ENCODE peak calls at places on chromosomes 1 and 21, in seven cellular contexts. W is aorta, Q is OCI-LY7, F is fibroblast of lung, X is body of pancreas, Y is left ventricle myocardium inferior, U is psoas muscle. D is an unnamed sample. For H3K4me1, the result is how much of the 10 kb centered on the place peaks cover.

GRCh38 chr1:75543705-75544104 is 67.2 kb downstream of the SLC44A5 start:
- DNase-seq in W (no peak), Q (no peak), F (peak), X (no peak), Y (no peak), U (no peak), D (no peak)

GRCh38 chr21:9760398-9761074 is 760.8 kb upstream of the TPTE start:
- DNase-seq in W (no peak), Q (no peak), F (no peak), X (no peak), Y (no peak), U (no peak), D (no peak)

GRCh38 chr1:40303051-40303771 is 13.9 kb downstream of the COL9A2 start:
- DNase-seq in W (peak), Q (no peak), F (no peak), X (no peak), Y (no peak), U (no peak), D (no peak)

GRCh38 chr1:2134604-2135307 is 59.8 kb downstream of the FAAP20 start:
- DNase-seq in W (peak), Q (no peak), F (no peak), X (no peak), Y (peak), U (peak), D (no peak)

GRCh38 chr1:107016376-107016978 is 40.0 kb upstream of the PRMT6 start:
- DNase-seq in W (no peak), Q (peak), F (no peak), X (no peak), Y (no peak), U (no peak), D (no peak)

GRCh38 chr1:34354367-34354766 is 177.7 kb downstream of the C1orf94 start:
- DNase-seq in W (no peak), Q (no peak), F (no peak), X (no peak), Y (no peak), U (no peak), D (no peak)

GRCh38 chr1:150895618-150896017 is 8.7 kb downstream of the CTXND2 start:
- DNase-seq in W (no peak), Q (no peak), F (peak), X (no peak), Y (no peak), U (peak), D (no peak)

GRCh38 chr21:14838400-14838799 is 226.4 kb downstream of the NRIP1 start:
- DNase-seq in W (no peak), Q (no peak), F (no peak), X (no peak), Y (no peak), U (no peak), D (no peak)

GRCh38 chr1:219773775-219774174 is 154.6 kb downstream of the SLC30A10 start:
- DNase-seq in W (no peak), Q (no peak), F (no peak), X (no peak), Y (no peak), U (no peak), D (no peak)

GRCh38 chr1:193408782-193409293 is 222.4 kb upstream of the B3GALT2 start:
- DNase-seq in W (peak), Q (no peak), F (peak), X (peak), Y (peak), U (peak), D (no peak)

GRCh38 chr1:206449566-206449965 is 20.7 kb upstream of the IKBKE start:
- DNase-seq in W (no peak), Q (no peak), F (peak), X (no peak), Y (no peak), U (no peak), D (no peak)

GRCh38 chr21:33064623-33064996 is 5.3 kb upstream of the OLIG1 start:
- DNase-seq in W (no peak), Q (no peak), F (no peak), X (no peak), Y (no peak), U (no peak), D (no peak)

GRCh38 chr1:14604414-14604813 is 5.9 kb downstream of the KAZN start:
- DNase-seq in W (no peak), Q (no peak), F (no peak), X (no peak), Y (no peak), U (no peak), D (no peak)

GRCh38 chr1:27382950-27383627 is at the start of gene CD164L2:
- DNase-seq in W (no peak), Q (no peak), F (no peak), X (peak), Y (no peak), U (no peak), D (peak)

GRCh38 chr1:160260436-160261382 is 1.6 kb downstream of the DCAF8 start:
- DNase-seq in W (no peak), Q (no peak), F (peak), X (no peak), Y (no peak), U (no peak), D (no peak)

GRCh38 chr1:161826478-161826877 is 60.4 kb downstream of the ATF6 start:
- DNase-seq in W (no peak), Q (no peak), F (no peak), X (no peak), Y (no peak), U (no peak), D (no peak)

GRCh38 chr1:218299416-218299815 is 14.3 kb downstream of the RRP15 start:
- DNase-seq in W (no peak), Q (peak), F (peak), X (no peak), Y (no peak), U (no peak), D (no peak)

GRCh38 chr21:33121715-33122475 is 52.0 kb downstream of the OLIG1 start:
- DNase-seq in W (no peak), Q (peak), F (peak), X (no peak), Y (no peak), U (no peak), D (no peak)

GRCh38 chr1:179583869-179584268 is 7.8 kb upstream of the TDRD5 start:
- DNase-seq in W (no peak), Q (no peak), F (no peak), X (no peak), Y (no peak), U (no peak), D (no peak)

GRCh38 chr1:229271448-229272120 is 673 bp downstream of the RAB4A start:
- DNase-seq in W (peak), Q (peak), F (peak), X (peak), Y (peak), U (no peak), D (peak)

GRCh38 chr1:27350673-27351540 is 9.1 kb downstream of the SYTL1 start:
- DNase-seq in W (no peak), Q (no peak), F (peak), X (no peak), Y (peak), U (peak), D (no peak)

GRCh38 chr21:33053986-33054385 is 16.0 kb upstream of the OLIG1 start:
- DNase-seq in W (no peak), Q (no peak), F (no peak), X (no peak), Y (no peak), U (no peak), D (no peak)

GRCh38 chr1:183255073-183255472 is 69.0 kb downstream of the LAMC2 start:
- DNase-seq in W (no peak), Q (no peak), F (no peak), X (no peak), Y (no peak), U (no peak), D (no peak)

GRCh38 chr1:180135535-180135934 is 19.1 kb upstream of the QSOX1 start:
- DNase-seq in W (no peak), Q (no peak), F (peak), X (no peak), Y (no peak), U (no peak), D (no peak)

GRCh38 chr1:109978761-109979488 is 5.6 kb upstream of the AHCYL1 start:
- DNase-seq in W (no peak), Q (no peak), F (no peak), X (no peak), Y (no peak), U (no peak), D (no peak)

GRCh38 chr1:43963006-43963405 is 6.8 kb upstream of the DPH2 start:
- DNase-seq in W (no peak), Q (no peak), F (no peak), X (no peak), Y (no peak), U (no peak), D (no peak)

GRCh38 chr1:247857069-247857985 is at the start of gene TRIM58:
- DNase-seq in W (peak), Q (no peak), F (peak), X (no peak), Y (no peak), U (no peak), D (peak)

GRCh38 chr1:147567594-147568381 is 26.5 kb downstream of the BCL9 start:
- DNase-seq in W (no peak), Q (no peak), F (no peak), X (peak), Y (no peak), U (no peak), D (no peak)

GRCh38 chr1:98368995-98369394 is 292.5 kb upstream of the SNX7 start:
- DNase-seq in W (no peak), Q (no peak), F (no peak), X (no peak), Y (no peak), U (no peak), D (no peak)

GRCh38 chr1:16398371-16398953 is 31.4 kb downstream of the SZRD1 start:
- DNase-seq in W (no peak), Q (no peak), F (no peak), X (no peak), Y (no peak), U (no peak), D (no peak)

GRCh38 chr1:21937034-21937371 is at the start of gene HSPG2:
- DNase-seq in W (no peak), Q (no peak), F (no peak), X (no peak), Y (no peak), U (no peak), D (no peak)

GRCh38 chr1:29674625-29675326 is 438.5 kb downstream of the PTPRU start:
- DNase-seq in W (no peak), Q (no peak), F (no peak), X (no peak), Y (no peak), U (no peak), D (no peak)

GRCh38 chr1:98322966-98323365 is 338.6 kb upstream of the SNX7 start:
- DNase-seq in W (no peak), Q (no peak), F (peak), X (no peak), Y (no peak), U (no peak), D (no peak)

GRCh38 chr1:147337040-147337439 is 94.6 kb downstream of the CHD1L start:
- DNase-seq in W (no peak), Q (no peak), F (no peak), X (no peak), Y (no peak), U (no peak), D (no peak)

GRCh38 chr1:153122831-153123421 is 9.6 kb upstream of the SPRR2F start:
- DNase-seq in W (no peak), Q (no peak), F (no peak), X (peak), Y (no peak), U (peak), D (no peak)

GRCh38 chr1:235021815-235022214 is 106.8 kb downstream of the TOMM20 start:
- DNase-seq in W (no peak), Q (no peak), F (no peak), X (no peak), Y (no peak), U (no peak), D (no peak)

GRCh38 chr1:219710529-219711194 is 97.8 kb upstream of the ZC3H11B start:
- DNase-seq in W (no peak), Q (no peak), F (peak), X (no peak), Y (no peak), U (no peak), D (no peak)

GRCh38 chr1:241624925-241625324 is 15.2 kb downstream of the CHML start:
- DNase-seq in W (no peak), Q (no peak), F (peak), X (no peak), Y (no peak), U (no peak), D (no peak)

DNA sequence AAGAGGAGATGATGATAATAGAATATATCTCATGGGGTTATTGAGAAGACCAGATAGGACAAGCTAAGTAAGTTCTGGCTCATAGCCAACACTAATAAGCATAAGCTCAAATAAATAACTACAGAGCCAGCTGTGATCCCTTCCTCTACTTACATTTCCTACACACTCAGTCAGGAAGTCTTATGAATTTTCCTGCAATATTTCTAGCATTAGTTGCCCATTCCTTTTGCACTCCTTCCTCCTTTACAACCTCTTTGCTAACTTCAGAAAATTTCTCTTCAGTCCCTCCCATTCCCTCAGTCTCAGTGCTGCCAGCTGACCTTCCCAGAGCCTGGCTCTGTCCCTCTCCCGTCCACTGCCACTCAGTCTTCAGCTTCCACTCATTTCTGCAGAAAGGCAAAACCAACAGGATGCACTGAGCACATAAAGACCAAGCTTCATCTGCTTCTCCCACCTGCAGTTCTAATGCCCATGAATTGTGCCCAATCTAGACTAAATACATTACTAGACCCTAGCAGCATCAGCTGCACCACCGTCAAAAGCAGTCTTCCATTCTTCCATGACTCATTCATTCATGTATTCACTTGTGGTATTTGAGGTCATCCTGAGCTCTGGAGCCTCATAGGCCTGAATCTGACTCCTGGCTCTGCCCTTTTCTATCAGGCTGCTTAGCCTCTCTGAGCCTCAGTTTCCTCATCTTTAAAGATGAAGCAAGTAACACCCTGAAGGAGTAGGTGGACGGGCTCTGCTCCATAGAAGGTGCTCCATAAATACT is 54.6 kb upstream of the SIPA1L2 start:
- DNase-seq in W (no peak), Q (no peak), F (peak), X (no peak), Y (no peak), U (no peak), D (no peak)
- H3K4me1 ChIP-seq in W (under half), Q (under half), F (under half), X (under half), Y (under half), U (under half), D (under half)

GRCh38 chr1:26021647-26022403 is at the start of gene EXTL1:
- DNase-seq in W (no peak), Q (no peak), F (peak), X (no peak), Y (peak), U (peak), D (no peak)
- H3K4me3 ChIP-seq in W (peak), Q (no peak), F (no peak), X (no peak), Y (peak), U (peak), D (no peak)

DNA sequence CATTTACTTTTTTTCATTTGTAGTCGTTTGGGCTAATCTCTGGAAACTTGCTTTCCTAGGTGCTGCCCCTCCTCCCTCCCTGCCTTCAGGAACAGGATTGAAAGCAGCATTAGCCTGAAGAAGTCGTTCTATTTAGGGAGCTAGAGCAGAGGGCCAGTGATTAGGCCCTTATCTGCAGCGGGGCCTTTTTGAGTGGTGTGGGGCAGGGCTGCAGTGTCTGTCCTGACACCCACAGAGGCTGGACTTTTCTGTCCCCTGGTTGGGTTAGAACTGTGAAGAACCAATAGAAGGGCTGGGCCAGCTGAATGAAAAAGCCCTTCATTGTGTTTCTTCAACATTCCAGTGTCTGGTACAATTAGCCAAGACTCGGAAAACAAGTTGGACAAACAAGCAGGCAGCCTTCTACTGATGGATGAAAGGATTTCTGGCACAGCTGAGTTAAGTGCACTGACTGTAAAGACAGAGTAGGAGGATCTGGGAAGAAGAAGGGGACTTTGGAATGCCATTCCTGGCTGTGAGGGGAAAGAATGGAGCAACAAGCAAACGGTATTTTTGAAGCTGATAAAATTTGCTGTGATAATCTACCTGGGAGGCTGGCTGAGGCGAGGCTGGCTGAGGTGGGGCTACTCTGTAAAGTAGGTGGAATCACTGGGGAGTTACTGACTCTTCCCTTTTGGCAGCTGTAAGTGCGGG is 9.7 kb downstream of the MACF1 start:
- DNase-seq in W (no peak), Q (no peak), F (peak), X (no peak), Y (peak), U (no peak), D (no peak)
- H3K4me1 ChIP-seq in W (under half), Q (half or more), F (under half), X (under half), Y (half or more), U (under half), D (under half)

GRCh38 chr1:31122779-31123178 is 57.3 kb upstream of the PUM1 start:
- DNase-seq in W (no peak), Q (no peak), F (peak), X (no peak), Y (no peak), U (no peak), D (no peak)

GRCh38 chr1:31122101-31122735 is 56.7 kb upstream of the PUM1 start:
- DNase-seq in W (no peak), Q (peak), F (no peak), X (no peak), Y (no peak), U (no peak), D (no peak)

DNA sequence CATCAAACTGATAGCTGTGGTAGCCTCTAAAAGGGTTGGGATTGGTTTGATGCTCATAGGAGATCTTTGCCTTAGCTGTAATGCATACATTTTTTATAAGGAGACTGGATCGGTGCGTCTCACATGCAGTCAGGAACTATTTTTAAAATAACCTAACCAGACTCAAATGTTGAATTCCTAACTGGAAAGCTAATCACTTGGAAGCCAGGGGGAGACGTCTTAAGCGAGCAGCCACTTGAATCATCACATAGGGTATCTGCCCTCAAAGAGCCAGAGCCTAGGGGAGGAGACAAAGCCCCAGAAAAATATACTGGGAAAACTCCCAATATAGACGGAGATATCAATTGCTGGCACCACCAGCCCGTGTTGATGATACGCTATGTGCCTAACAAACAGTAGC is 61.7 kb upstream of the PUM1 start:
- DNase-seq in W (no peak), Q (no peak), F (peak), X (no peak), Y (no peak), U (no peak), D (no peak)
- H3K4me3 ChIP-seq in W (no peak), Q (no peak), F (no peak), X (no peak), Y (no peak), U (no peak), D (no peak)

D was measured in naive thymus-derived CD4-positive, alpha-beta T cell.